ENCODE peak calls at places on chromosomes 6 and 20, in seven cellular contexts. One of them, this sample, is unnamed.

GRCh38 chr6:24994812-24995211 is 59.1 kb upstream of the RIPOR2 start:
- DNase-seq in uterus: no peak
- DNase-seq in right lobe of liver: no peak
- DNase-seq in GM06990: no peak
- DNase-seq in spleen: no peak
- DNase-seq in choroid plexus epithelial cell: no peak
- DNase-seq in AG04450: no peak
- DNase-seq in this sample: no peak

GRCh38 chr6:144877118-144877517 is 592.0 kb downstream of the UTRN start:
- DNase-seq in uterus: no peak
- DNase-seq in GM06990: no peak
- DNase-seq in spleen: no peak
- DNase-seq in right lobe of liver: no peak
- DNase-seq in choroid plexus epithelial cell: no peak
- DNase-seq in AG04450: no peak
- DNase-seq in this sample: no peak

GRCh38 chr20:41524980-41525613 is 93.1 kb downstream of the CHD6 start:
- DNase-seq in right lobe of liver: peak
- DNase-seq in GM06990: no peak
- DNase-seq in spleen: no peak
- DNase-seq in uterus: peak
- DNase-seq in AG04450: no peak
- DNase-seq in choroid plexus epithelial cell: peak
- DNase-seq in this sample: no peak

GRCh38 chr20:38210741-38211140 is 45.7 kb upstream of the TGM2 start:
- DNase-seq in GM06990: no peak
- DNase-seq in spleen: no peak
- DNase-seq in uterus: peak
- DNase-seq in choroid plexus epithelial cell: no peak
- DNase-seq in AG04450: no peak
- DNase-seq in right lobe of liver: no peak
- DNase-seq in this sample: no peak

GRCh38 chr6:138570716-138571020 is 71.4 kb upstream of the NHSL1 start:
- DNase-seq in uterus: no peak
- DNase-seq in GM06990: no peak
- DNase-seq in choroid plexus epithelial cell: no peak
- DNase-seq in AG04450: no peak
- DNase-seq in right lobe of liver: no peak
- DNase-seq in spleen: no peak
- DNase-seq in this sample: no peak

GRCh38 chr6:89260310-89260709 is 43.2 kb upstream of the GABRR1 start:
- DNase-seq in AG04450: no peak
- DNase-seq in uterus: no peak
- DNase-seq in right lobe of liver: no peak
- DNase-seq in spleen: no peak
- DNase-seq in GM06990: no peak
- DNase-seq in choroid plexus epithelial cell: no peak
- DNase-seq in this sample: no peak

GRCh38 chr20:50794846-50795634 is at the start of gene BCAS4:
- DNase-seq in GM06990: peak
- DNase-seq in choroid plexus epithelial cell: peak
- DNase-seq in AG04450: peak
- DNase-seq in uterus: peak
- DNase-seq in spleen: peak
- DNase-seq in right lobe of liver: peak
- DNase-seq in this sample: no peak

GRCh38 chr6:143579703-143580102 is 68.2 kb upstream of the FUCA2 start:
- DNase-seq in right lobe of liver: no peak
- DNase-seq in AG04450: peak
- DNase-seq in choroid plexus epithelial cell: peak
- DNase-seq in GM06990: no peak
- DNase-seq in uterus: peak
- DNase-seq in spleen: no peak
- DNase-seq in this sample: no peak

GRCh38 chr20:6993526-6993925 is 226.0 kb downstream of the BMP2 start:
- DNase-seq in right lobe of liver: no peak
- DNase-seq in choroid plexus epithelial cell: no peak
- DNase-seq in AG04450: no peak
- DNase-seq in uterus: no peak
- DNase-seq in spleen: no peak
- DNase-seq in GM06990: no peak
- DNase-seq in this sample: no peak

GRCh38 chr6:166786704-166787293 is 159.7 kb upstream of the RPS6KA2 start:
- DNase-seq in GM06990: no peak
- DNase-seq in right lobe of liver: no peak
- DNase-seq in choroid plexus epithelial cell: peak
- DNase-seq in uterus: no peak
- DNase-seq in AG04450: peak
- DNase-seq in spleen: no peak
- DNase-seq in this sample: peak

GRCh38 chr20:18694071-18694470 is 106.2 kb downstream of the DTD1 start:
- DNase-seq in uterus: no peak
- DNase-seq in AG04450: no peak
- DNase-seq in spleen: no peak
- DNase-seq in right lobe of liver: no peak
- DNase-seq in GM06990: no peak
- DNase-seq in choroid plexus epithelial cell: no peak
- DNase-seq in this sample: no peak

GRCh38 chr20:30487947-30488926 is 769.2 kb upstream of the DEFB115 start:
- DNase-seq in AG04450: no peak
- DNase-seq in uterus: no peak
- DNase-seq in spleen: peak
- DNase-seq in right lobe of liver: no peak
- DNase-seq in GM06990: no peak
- DNase-seq in choroid plexus epithelial cell: no peak
- DNase-seq in this sample: no peak

GRCh38 chr6:125507987-125508655 is 206.4 kb upstream of the HDDC2 start:
- DNase-seq in AG04450: no peak
- DNase-seq in GM06990: no peak
- DNase-seq in spleen: no peak
- DNase-seq in uterus: no peak
- DNase-seq in right lobe of liver: no peak
- DNase-seq in choroid plexus epithelial cell: peak
- DNase-seq in this sample: peak

GRCh38 chr20:56893206-56893605 is 264.1 kb downstream of the TFAP2C start:
- DNase-seq in AG04450: no peak
- DNase-seq in right lobe of liver: no peak
- DNase-seq in spleen: no peak
- DNase-seq in uterus: no peak
- DNase-seq in choroid plexus epithelial cell: no peak
- DNase-seq in GM06990: peak
- DNase-seq in this sample: no peak

GRCh38 chr20:21396921-21397340 is 395 bp downstream of the NKX2-4 start:
- DNase-seq in uterus: no peak
- DNase-seq in choroid plexus epithelial cell: no peak
- DNase-seq in spleen: no peak
- DNase-seq in AG04450: no peak
- DNase-seq in right lobe of liver: no peak
- DNase-seq in GM06990: peak
- DNase-seq in this sample: no peak

GRCh38 chr6:149895702-149896310 is 2.1 kb downstream of the RAET1E start:
- DNase-seq in GM06990: no peak
- DNase-seq in AG04450: no peak
- DNase-seq in spleen: peak
- DNase-seq in right lobe of liver: no peak
- DNase-seq in choroid plexus epithelial cell: peak
- DNase-seq in uterus: no peak
- DNase-seq in this sample: peak

GRCh38 chr20:63831696-63832686 is 927 bp upstream of the ZBTB46 start:
- DNase-seq in GM06990: no peak
- DNase-seq in choroid plexus epithelial cell: peak
- DNase-seq in spleen: peak
- DNase-seq in right lobe of liver: peak
- DNase-seq in uterus: peak
- DNase-seq in AG04450: no peak
- DNase-seq in this sample: no peak

GRCh38 chr6:12635375-12635774 is 81.2 kb upstream of the PHACTR1 start:
- DNase-seq in choroid plexus epithelial cell: no peak
- DNase-seq in right lobe of liver: no peak
- DNase-seq in AG04450: no peak
- DNase-seq in spleen: no peak
- DNase-seq in uterus: no peak
- DNase-seq in GM06990: no peak
- DNase-seq in this sample: no peak

GRCh38 chr6:24910331-24910849 is 25.4 kb downstream of the RIPOR2 start:
- DNase-seq in AG04450: no peak
- DNase-seq in choroid plexus epithelial cell: peak
- DNase-seq in uterus: peak
- DNase-seq in GM06990: peak
- DNase-seq in right lobe of liver: no peak
- DNase-seq in spleen: peak
- DNase-seq in this sample: no peak

GRCh38 chr6:37007340-37008043 is 2.0 kb downstream of the FGD2 start:
- DNase-seq in spleen: no peak
- DNase-seq in choroid plexus epithelial cell: no peak
- DNase-seq in uterus: no peak
- DNase-seq in right lobe of liver: no peak
- DNase-seq in AG04450: no peak
- DNase-seq in GM06990: peak
- DNase-seq in this sample: no peak

GRCh38 chr6:129730477-129731165 is 20.6 kb upstream of the ARHGAP18 start:
- DNase-seq in spleen: no peak
- DNase-seq in right lobe of liver: no peak
- DNase-seq in AG04450: no peak
- DNase-seq in GM06990: peak
- DNase-seq in choroid plexus epithelial cell: peak
- DNase-seq in uterus: no peak
- DNase-seq in this sample: no peak

GRCh38 chr6:113697642-113698410 is 159.3 kb upstream of the MARCKS start:
- DNase-seq in spleen: no peak
- DNase-seq in AG04450: peak
- DNase-seq in right lobe of liver: no peak
- DNase-seq in GM06990: no peak
- DNase-seq in uterus: no peak
- DNase-seq in choroid plexus epithelial cell: peak
- DNase-seq in this sample: peak

GRCh38 chr6:14070457-14070856 is 47.1 kb upstream of the CD83 start:
- DNase-seq in GM06990: no peak
- DNase-seq in choroid plexus epithelial cell: no peak
- DNase-seq in right lobe of liver: peak
- DNase-seq in uterus: no peak
- DNase-seq in spleen: no peak
- DNase-seq in AG04450: no peak
- DNase-seq in this sample: no peak

GRCh38 chr6:14077193-14077853 is 40.2 kb upstream of the CD83 start:
- DNase-seq in AG04450: no peak
- DNase-seq in right lobe of liver: no peak
- DNase-seq in GM06990: no peak
- DNase-seq in uterus: no peak
- DNase-seq in spleen: no peak
- DNase-seq in choroid plexus epithelial cell: no peak
- DNase-seq in this sample: no peak

GRCh38 chr6:14079433-14079832 is 38.1 kb upstream of the CD83 start:
- DNase-seq in choroid plexus epithelial cell: peak
- DNase-seq in right lobe of liver: no peak
- DNase-seq in AG04450: no peak
- DNase-seq in spleen: no peak
- DNase-seq in GM06990: no peak
- DNase-seq in uterus: no peak
- DNase-seq in this sample: no peak

GRCh38 chr6:14072084-14072483 is 45.5 kb upstream of the CD83 start:
- DNase-seq in GM06990: no peak
- DNase-seq in right lobe of liver: no peak
- DNase-seq in uterus: no peak
- DNase-seq in spleen: no peak
- DNase-seq in AG04450: no peak
- DNase-seq in choroid plexus epithelial cell: peak
- DNase-seq in this sample: no peak

GRCh38 chr6:14074723-14075503 is 42.7 kb upstream of the CD83 start:
- DNase-seq in choroid plexus epithelial cell: peak
- DNase-seq in AG04450: no peak
- DNase-seq in uterus: peak
- DNase-seq in right lobe of liver: no peak
- DNase-seq in GM06990: peak
- DNase-seq in spleen: no peak
- DNase-seq in this sample: no peak
- H3K4me3 ChIP-seq in choroid plexus epithelial cell: peak
- H3K4me3 ChIP-seq in AG04450: peak
- H3K4me3 ChIP-seq in uterus: peak
- H3K4me3 ChIP-seq in right lobe of liver: peak
- H3K4me3 ChIP-seq in GM06990: peak
- H3K4me3 ChIP-seq in spleen: peak
- H3K4me3 ChIP-seq in this sample: peak

GRCh38 chr6:157763894-157764345 is 59.1 kb upstream of the SNX9 start:
- DNase-seq in choroid plexus epithelial cell: no peak
- DNase-seq in AG04450: no peak
- DNase-seq in right lobe of liver: no peak
- DNase-seq in spleen: no peak
- DNase-seq in uterus: no peak
- DNase-seq in GM06990: no peak
- DNase-seq in this sample: no peak
- H3K4me3 ChIP-seq in choroid plexus epithelial cell: no peak
- H3K4me3 ChIP-seq in AG04450: peak
- H3K4me3 ChIP-seq in right lobe of liver: no peak
- H3K4me3 ChIP-seq in spleen: peak
- H3K4me3 ChIP-seq in uterus: no peak
- H3K4me3 ChIP-seq in GM06990: peak
- H3K4me3 ChIP-seq in this sample: peak

GRCh38 chr6:56509031-56509430 is 133.7 kb downstream of the DST start:
- DNase-seq in choroid plexus epithelial cell: no peak
- DNase-seq in uterus: no peak
- DNase-seq in GM06990: no peak
- DNase-seq in spleen: no peak
- DNase-seq in AG04450: no peak
- DNase-seq in right lobe of liver: no peak
- DNase-seq in this sample: no peak
- H3K4me3 ChIP-seq in choroid plexus epithelial cell: no peak
- H3K4me3 ChIP-seq in uterus: no peak
- H3K4me3 ChIP-seq in GM06990: no peak
- H3K4me3 ChIP-seq in spleen: no peak
- H3K4me3 ChIP-seq in AG04450: no peak
- H3K4me3 ChIP-seq in right lobe of liver: no peak
- H3K4me3 ChIP-seq in this sample: no peak

GRCh38 chr6:20705741-20706140 is 171.5 kb downstream of the CDKAL1 start:
- DNase-seq in GM06990: no peak
- DNase-seq in right lobe of liver: no peak
- DNase-seq in spleen: no peak
- DNase-seq in choroid plexus epithelial cell: no peak
- DNase-seq in uterus: no peak
- DNase-seq in AG04450: no peak
- DNase-seq in this sample: no peak

GRCh38 chr6:20704325-20704724 is 170.1 kb downstream of the CDKAL1 start:
- DNase-seq in uterus: no peak
- DNase-seq in AG04450: no peak
- DNase-seq in choroid plexus epithelial cell: peak
- DNase-seq in spleen: no peak
- DNase-seq in right lobe of liver: no peak
- DNase-seq in GM06990: no peak
- DNase-seq in this sample: no peak

GRCh38 chr6:20702366-20702765 is 168.1 kb downstream of the CDKAL1 start:
- DNase-seq in choroid plexus epithelial cell: no peak
- DNase-seq in right lobe of liver: no peak
- DNase-seq in uterus: no peak
- DNase-seq in spleen: no peak
- DNase-seq in AG04450: no peak
- DNase-seq in GM06990: no peak
- DNase-seq in this sample: no peak

GRCh38 chr6:20700375-20700774 is 166.1 kb downstream of the CDKAL1 start:
- DNase-seq in AG04450: no peak
- DNase-seq in uterus: no peak
- DNase-seq in GM06990: no peak
- DNase-seq in choroid plexus epithelial cell: no peak
- DNase-seq in spleen: no peak
- DNase-seq in right lobe of liver: no peak
- DNase-seq in this sample: no peak

GRCh38 chr6:20703049-20703448 is 168.8 kb downstream of the CDKAL1 start:
- DNase-seq in uterus: no peak
- DNase-seq in spleen: no peak
- DNase-seq in right lobe of liver: no peak
- DNase-seq in GM06990: no peak
- DNase-seq in choroid plexus epithelial cell: no peak
- DNase-seq in AG04450: no peak
- DNase-seq in this sample: no peak
- H3K4me3 ChIP-seq in uterus: no peak
- H3K4me3 ChIP-seq in spleen: no peak
- H3K4me3 ChIP-seq in right lobe of liver: no peak
- H3K4me3 ChIP-seq in GM06990: no peak
- H3K4me3 ChIP-seq in choroid plexus epithelial cell: no peak
- H3K4me3 ChIP-seq in AG04450: no peak
- H3K4me3 ChIP-seq in this sample: no peak

This sample was measured in HFF-Myc.